ENCODE peak calls at places on chromosomes 5 and 9, in five cellular contexts. One of them, this sample, is unnamed.

GRCh38 chr9:6827370-6827949 is 69.7 kb downstream of the KDM4C start:
- DNase-seq in IMR-90: peak
- DNase-seq in H1: peak
- DNase-seq in mesendoderm: peak
- DNase-seq in neuronal stem cell: peak
- DNase-seq in this sample: peak

GRCh38 chr5:172740483-172741205 is 30.4 kb downstream of the DUSP1 start:
- DNase-seq in IMR-90: peak
- DNase-seq in H1: no peak
- DNase-seq in mesendoderm: peak
- DNase-seq in neuronal stem cell: no peak
- DNase-seq in this sample: peak

GRCh38 chr5:37841223-37841622 is 1.4 kb upstream of the GDNF start:
- DNase-seq in IMR-90: no peak
- DNase-seq in H1: no peak
- DNase-seq in mesendoderm: no peak
- DNase-seq in neuronal stem cell: no peak
- DNase-seq in this sample: no peak

GRCh38 chr9:74748966-74749365 is 138.8 kb downstream of the TRPM6 start:
- DNase-seq in IMR-90: no peak
- DNase-seq in H1: no peak
- DNase-seq in mesendoderm: no peak
- DNase-seq in neuronal stem cell: no peak
- DNase-seq in this sample: no peak

GRCh38 chr9:32502459-32502858 is 23.5 kb downstream of the RIGI start:
- DNase-seq in IMR-90: peak
- DNase-seq in H1: no peak
- DNase-seq in mesendoderm: peak
- DNase-seq in neuronal stem cell: no peak
- DNase-seq in this sample: peak

GRCh38 chr5:92927291-92927778 is 653.7 kb downstream of the NR2F1-AS1 start:
- DNase-seq in IMR-90: no peak
- DNase-seq in H1: no peak
- DNase-seq in mesendoderm: no peak
- DNase-seq in neuronal stem cell: no peak
- DNase-seq in this sample: peak

GRCh38 chr9:129580211-129580915 is 40.5 kb downstream of the C9orf50 start:
- DNase-seq in IMR-90: no peak
- DNase-seq in H1: no peak
- DNase-seq in mesendoderm: no peak
- DNase-seq in neuronal stem cell: no peak
- DNase-seq in this sample: no peak

GRCh38 chr9:110351009-110351467 is 13.4 kb upstream of the TXNDC8 start:
- DNase-seq in IMR-90: peak
- DNase-seq in H1: no peak
- DNase-seq in mesendoderm: peak
- DNase-seq in neuronal stem cell: no peak
- DNase-seq in this sample: peak

GRCh38 chr9:6230037-6230778 is 14.6 kb downstream of the IL33 start:
- DNase-seq in IMR-90: peak
- DNase-seq in H1: no peak
- DNase-seq in mesendoderm: peak
- DNase-seq in neuronal stem cell: no peak
- DNase-seq in this sample: no peak

GRCh38 chr5:164518049-164518740 is 1012.8 kb downstream of the MAT2B start:
- DNase-seq in IMR-90: no peak
- DNase-seq in H1: no peak
- DNase-seq in mesendoderm: no peak
- DNase-seq in neuronal stem cell: no peak
- DNase-seq in this sample: no peak

GRCh38 chr5:149697001-149697400 is 33.1 kb upstream of the PPARGC1B start:
- DNase-seq in IMR-90: peak
- DNase-seq in H1: no peak
- DNase-seq in mesendoderm: no peak
- DNase-seq in neuronal stem cell: no peak
- DNase-seq in this sample: peak

GRCh38 chr9:116355153-116355827 is 201.7 kb downstream of the PAPPA start:
- DNase-seq in IMR-90: peak
- DNase-seq in H1: no peak
- DNase-seq in mesendoderm: peak
- DNase-seq in neuronal stem cell: no peak
- DNase-seq in this sample: peak

GRCh38 chr5:6576861-6577501 is 55.9 kb downstream of the NSUN2 start:
- DNase-seq in IMR-90: peak
- DNase-seq in H1: no peak
- DNase-seq in mesendoderm: peak
- DNase-seq in neuronal stem cell: no peak
- DNase-seq in this sample: peak

GRCh38 chr5:178422400-178422775 is 167.8 kb downstream of the COL23A1 start:
- DNase-seq in IMR-90: no peak
- DNase-seq in H1: peak
- DNase-seq in mesendoderm: no peak
- DNase-seq in neuronal stem cell: no peak
- DNase-seq in this sample: no peak

GRCh38 chr5:40605295-40605958 is 74.3 kb upstream of the PTGER4 start:
- DNase-seq in IMR-90: peak
- DNase-seq in H1: no peak
- DNase-seq in mesendoderm: no peak
- DNase-seq in neuronal stem cell: no peak
- DNase-seq in this sample: no peak

DNA sequence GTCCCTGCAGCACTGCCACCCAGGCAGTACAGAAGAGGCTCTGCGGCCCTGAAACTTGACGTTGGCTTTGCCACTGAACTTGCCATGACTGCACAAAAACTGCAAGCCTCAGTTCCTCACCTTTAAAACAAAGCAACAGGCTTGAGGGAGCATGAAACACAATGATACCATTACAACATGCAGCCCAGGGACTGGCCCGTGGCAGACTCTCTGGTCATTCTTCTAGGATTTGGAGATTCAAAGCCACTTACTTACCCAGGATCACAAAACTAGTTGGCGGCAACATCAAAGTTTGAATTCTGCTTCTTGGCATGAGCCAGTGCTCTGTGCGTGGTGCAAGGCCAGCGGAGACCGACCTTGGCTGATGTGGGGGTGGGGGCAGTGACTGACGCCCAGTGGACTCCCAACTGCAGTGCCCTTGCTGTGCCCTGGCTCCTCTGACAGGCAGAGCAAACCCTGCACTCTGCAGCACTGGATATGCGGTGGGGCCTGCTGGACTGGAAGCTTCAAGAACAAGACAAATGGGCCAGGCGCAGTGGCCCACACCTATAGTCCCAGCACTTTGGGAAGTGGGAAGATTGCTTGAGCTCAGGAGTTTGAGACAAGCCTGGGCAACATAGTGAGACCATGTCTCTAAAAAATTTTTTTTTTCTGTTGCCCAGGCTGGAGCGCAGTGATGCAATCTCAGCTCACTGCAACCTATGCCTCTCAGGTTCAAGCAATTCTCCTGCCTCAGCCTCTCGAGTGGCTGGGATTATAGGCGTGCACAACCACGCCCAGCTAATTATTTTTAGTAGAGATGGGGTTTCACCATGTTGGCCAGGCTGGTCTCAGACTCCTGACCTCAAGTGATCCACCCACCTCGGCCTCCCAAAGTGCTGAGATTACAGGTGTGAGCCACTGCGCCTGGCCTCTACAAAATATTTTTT is 18.9 kb downstream of the SQSTM1 start:
- DNase-seq in IMR-90: peak
- DNase-seq in H1: no peak
- DNase-seq in mesendoderm: no peak
- DNase-seq in neuronal stem cell: no peak
- DNase-seq in this sample: peak
- H4K8ac ChIP-seq in IMR-90: peak
- H4K8ac ChIP-seq in H1: no peak
- H4K8ac ChIP-seq in mesendoderm: no peak
- H4K8ac ChIP-seq in neuronal stem cell: no peak
- H4K8ac ChIP-seq in this sample: no peak

GRCh38 chr9:137823986-137824771 is 53.4 kb upstream of the CACNA1B start:
- DNase-seq in IMR-90: no peak
- DNase-seq in H1: no peak
- DNase-seq in mesendoderm: no peak
- DNase-seq in neuronal stem cell: no peak
- DNase-seq in this sample: no peak

GRCh38 chr9:137829260-137829996 is 48.2 kb upstream of the CACNA1B start:
- DNase-seq in IMR-90: no peak
- DNase-seq in H1: no peak
- DNase-seq in mesendoderm: no peak
- DNase-seq in neuronal stem cell: no peak
- DNase-seq in this sample: no peak

GRCh38 chr9:137827908-137828526 is 49.6 kb upstream of the CACNA1B start:
- DNase-seq in IMR-90: no peak
- DNase-seq in H1: no peak
- DNase-seq in mesendoderm: no peak
- DNase-seq in neuronal stem cell: no peak
- DNase-seq in this sample: no peak

GRCh38 chr9:137828527-137829259 is 48.9 kb upstream of the CACNA1B start:
- DNase-seq in IMR-90: peak
- DNase-seq in H1: peak
- DNase-seq in mesendoderm: peak
- DNase-seq in neuronal stem cell: peak
- DNase-seq in this sample: peak

DNA sequence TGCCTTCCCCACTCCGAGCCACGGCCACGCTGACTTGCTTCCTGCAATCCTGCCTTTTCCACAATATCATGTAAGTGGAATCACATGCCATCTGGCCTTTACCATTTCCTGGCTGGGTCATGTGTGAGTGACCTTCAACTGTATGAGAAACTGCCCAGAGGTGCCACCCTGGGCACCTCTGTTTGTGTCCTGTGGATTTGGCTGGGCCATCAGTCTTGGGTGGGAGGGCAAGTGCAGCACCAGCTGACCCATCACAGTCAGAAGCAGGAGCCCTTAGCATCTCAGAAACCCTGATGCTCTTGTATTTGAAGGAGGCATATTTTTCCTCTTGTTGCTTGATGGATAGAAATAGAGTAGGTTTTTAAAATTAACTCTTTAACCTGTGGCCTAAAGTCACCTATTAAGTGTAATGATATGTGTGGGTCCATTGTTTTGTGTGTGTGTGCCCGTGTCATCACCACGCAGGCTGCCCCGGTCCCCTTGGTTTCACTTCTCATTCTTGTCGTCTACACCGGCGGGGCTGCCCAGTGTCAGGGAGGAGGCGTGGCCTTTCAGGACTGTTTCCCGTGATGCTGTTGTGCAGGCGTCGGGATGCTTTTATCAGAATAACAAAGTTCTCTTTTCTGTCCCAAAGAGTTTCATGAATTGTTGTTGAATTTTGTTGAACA is 52.1 kb upstream of the CACNA1B start:
- DNase-seq in IMR-90: no peak
- DNase-seq in H1: no peak
- DNase-seq in mesendoderm: no peak
- DNase-seq in neuronal stem cell: no peak
- DNase-seq in this sample: no peak
- H3K4me2 ChIP-seq in IMR-90: no peak
- H3K4me2 ChIP-seq in H1: no peak
- H3K4me2 ChIP-seq in mesendoderm: no peak
- H3K4me2 ChIP-seq in neuronal stem cell: no peak
- H3K4me2 ChIP-seq in this sample: no peak

DNA sequence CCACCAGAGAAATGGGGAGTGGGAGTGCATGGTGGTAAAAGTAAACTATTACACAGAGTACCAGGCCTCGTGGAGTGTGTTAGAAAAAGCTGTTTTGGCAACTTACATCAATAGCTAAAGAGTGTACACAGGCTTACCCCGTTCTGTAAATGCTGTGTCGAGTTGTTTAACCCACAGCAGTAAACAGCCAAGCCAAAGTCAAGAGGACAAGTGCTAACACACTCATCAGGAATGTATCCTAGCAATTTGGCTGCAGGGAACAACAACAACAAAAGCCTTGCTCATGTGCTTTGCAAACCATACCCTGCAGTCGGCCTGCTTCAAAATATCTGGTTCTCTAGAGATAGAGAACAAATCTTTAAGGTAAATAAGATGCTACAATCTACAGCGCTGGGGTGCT is 15.9 kb downstream of the DAP start:
- DNase-seq in IMR-90: peak
- DNase-seq in H1: no peak
- DNase-seq in mesendoderm: peak
- DNase-seq in neuronal stem cell: no peak
- DNase-seq in this sample: peak
- H4K8ac ChIP-seq in IMR-90: no peak
- H4K8ac ChIP-seq in H1: no peak
- H4K8ac ChIP-seq in mesendoderm: no peak
- H4K8ac ChIP-seq in neuronal stem cell: no peak
- H4K8ac ChIP-seq in this sample: no peak

GRCh38 chr9:7936201-7936600 is 136.6 kb upstream of the DMAC1 start:
- DNase-seq in IMR-90: no peak
- DNase-seq in H1: no peak
- DNase-seq in mesendoderm: no peak
- DNase-seq in neuronal stem cell: no peak
- DNase-seq in this sample: no peak
- H3K4me2 ChIP-seq in IMR-90: no peak
- H3K4me2 ChIP-seq in H1: no peak
- H3K4me2 ChIP-seq in mesendoderm: no peak
- H3K4me2 ChIP-seq in neuronal stem cell: no peak
- H3K4me2 ChIP-seq in this sample: no peak

DNA sequence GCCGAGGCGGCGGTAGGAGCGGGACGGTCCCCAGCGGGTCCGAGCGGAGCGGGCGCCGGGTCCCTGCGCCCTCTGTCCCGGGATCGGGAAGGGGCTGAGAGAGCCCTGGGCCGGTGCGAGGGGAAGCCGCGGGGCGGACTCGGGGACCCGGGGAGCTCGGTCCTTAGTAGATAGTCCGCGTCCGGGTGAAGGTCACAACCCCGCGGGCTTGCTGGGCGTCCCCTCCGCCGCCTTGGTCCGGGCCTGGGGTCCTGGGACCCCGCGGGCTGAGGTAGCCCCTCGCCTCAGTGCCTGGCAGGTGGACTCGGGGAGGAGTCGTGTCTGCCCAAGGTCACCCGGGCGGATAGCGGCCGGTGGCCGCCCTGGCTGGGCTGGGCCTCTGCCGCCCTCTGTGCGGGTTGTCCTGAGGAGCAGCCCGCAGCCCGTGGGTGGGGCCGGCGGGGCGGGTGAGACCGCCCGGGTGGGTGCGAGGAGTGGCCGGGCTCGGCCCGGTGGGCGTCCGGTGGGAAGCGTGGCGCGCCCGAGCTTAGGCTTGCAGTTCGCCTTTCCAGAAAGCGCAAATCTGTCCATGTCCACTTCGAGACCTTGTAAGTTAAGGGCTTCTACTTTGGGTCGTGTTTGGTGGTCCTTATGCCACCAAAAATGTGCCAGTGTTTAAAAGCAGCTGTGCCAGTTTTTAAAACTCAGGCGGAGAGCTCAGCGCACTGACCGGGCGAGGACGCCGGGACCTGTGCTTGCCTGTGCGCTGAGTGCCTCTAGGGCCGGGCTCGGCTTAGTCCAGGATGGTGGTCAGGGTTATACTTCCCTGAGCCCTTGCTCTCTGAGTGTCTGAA is 553 bp downstream of the SDHA start:
- DNase-seq in IMR-90: peak
- DNase-seq in H1: no peak
- DNase-seq in mesendoderm: peak
- DNase-seq in neuronal stem cell: peak
- DNase-seq in this sample: peak
- H4K8ac ChIP-seq in IMR-90: peak
- H4K8ac ChIP-seq in H1: peak
- H4K8ac ChIP-seq in mesendoderm: no peak
- H4K8ac ChIP-seq in neuronal stem cell: no peak
- H4K8ac ChIP-seq in this sample: peak

GRCh38 chr9:121853617-121854395 is 202.4 kb downstream of the DAB2IP start:
- DNase-seq in IMR-90: no peak
- DNase-seq in H1: no peak
- DNase-seq in mesendoderm: no peak
- DNase-seq in neuronal stem cell: no peak
- DNase-seq in this sample: no peak
- H3K4me2 ChIP-seq in IMR-90: no peak
- H3K4me2 ChIP-seq in H1: no peak
- H3K4me2 ChIP-seq in mesendoderm: no peak
- H3K4me2 ChIP-seq in neuronal stem cell: no peak
- H3K4me2 ChIP-seq in this sample: no peak